ENCODE peak calls at places on chromosomes 11 and 22, in ten cellular contexts. One of them, this sample, is unnamed.

GRCh38 chr11:23554002-23554401 is 693.7 kb upstream of the CCDC179 start:
- DNase-seq in dorsolateral prefrontal cortex: no peak
- DNase-seq in testis: no peak
- DNase-seq in A673: no peak
- DNase-seq in lower leg skin: no peak
- DNase-seq in brain microvascular endothelial cell: no peak
- DNase-seq in choroid plexus epithelial cell: peak; percentile 6
- DNase-seq in AG04449: no peak
- DNase-seq in mesendoderm: no peak
- DNase-seq in mammary epithelial cell: peak; percentile 2
- DNase-seq in this sample: peak; percentile 27

GRCh38 chr22:40026641-40027040 is 31.9 kb downstream of the FAM83F start:
- DNase-seq in dorsolateral prefrontal cortex: peak; percentile 14
- DNase-seq in testis: no peak
- DNase-seq in A673: no peak
- DNase-seq in lower leg skin: no peak
- DNase-seq in brain microvascular endothelial cell: no peak
- DNase-seq in choroid plexus epithelial cell: no peak
- DNase-seq in AG04449: no peak
- DNase-seq in mesendoderm: no peak
- DNase-seq in mammary epithelial cell: no peak
- DNase-seq in this sample: no peak

GRCh38 chr11:132346558-132347148 is 976.2 kb downstream of the NTM start:
- DNase-seq in dorsolateral prefrontal cortex: no peak
- DNase-seq in testis: no peak
- DNase-seq in A673: no peak
- DNase-seq in lower leg skin: no peak
- DNase-seq in brain microvascular endothelial cell: no peak
- DNase-seq in choroid plexus epithelial cell: no peak
- DNase-seq in AG04449: no peak
- DNase-seq in mesendoderm: no peak
- DNase-seq in mammary epithelial cell: no peak
- DNase-seq in this sample: no peak

GRCh38 chr11:32148824-32149223 is 58.0 kb downstream of the RCN1 start:
- DNase-seq in dorsolateral prefrontal cortex: no peak
- DNase-seq in testis: no peak
- DNase-seq in A673: no peak
- DNase-seq in lower leg skin: no peak
- DNase-seq in brain microvascular endothelial cell: no peak
- DNase-seq in choroid plexus epithelial cell: peak; percentile 21
- DNase-seq in AG04449: no peak
- DNase-seq in mesendoderm: no peak
- DNase-seq in mammary epithelial cell: no peak
- DNase-seq in this sample: no peak

GRCh38 chr22:44571566-44572413 is 73.8 kb upstream of the RTL6 start:
- DNase-seq in dorsolateral prefrontal cortex: peak; percentile 39
- DNase-seq in testis: no peak
- DNase-seq in A673: no peak
- DNase-seq in lower leg skin: peak; percentile 62
- DNase-seq in brain microvascular endothelial cell: no peak
- DNase-seq in choroid plexus epithelial cell: no peak
- DNase-seq in AG04449: no peak
- DNase-seq in mesendoderm: no peak
- DNase-seq in mammary epithelial cell: no peak
- DNase-seq in this sample: no peak

GRCh38 chr22:46084943-46085830 is 65.1 kb upstream of the PPARA start:
- DNase-seq in dorsolateral prefrontal cortex: peak; percentile 79
- DNase-seq in testis: peak; percentile 91
- DNase-seq in A673: peak; percentile 50
- DNase-seq in lower leg skin: peak; percentile 97
- DNase-seq in brain microvascular endothelial cell: no peak
- DNase-seq in choroid plexus epithelial cell: no peak
- DNase-seq in AG04449: no peak
- DNase-seq in mesendoderm: no peak
- DNase-seq in mammary epithelial cell: peak; percentile 89
- DNase-seq in this sample: peak; percentile 72

GRCh38 chr11:44316388-44317240 is 6.7 kb upstream of the ALX4 start:
- DNase-seq in dorsolateral prefrontal cortex: no peak
- DNase-seq in testis: no peak
- DNase-seq in A673: peak; percentile 81
- DNase-seq in lower leg skin: no peak
- DNase-seq in brain microvascular endothelial cell: no peak
- DNase-seq in choroid plexus epithelial cell: no peak
- DNase-seq in AG04449: no peak
- DNase-seq in mesendoderm: no peak
- DNase-seq in mammary epithelial cell: no peak
- DNase-seq in this sample: no peak

GRCh38 chr11:124898711-124899110 is 1.0 kb upstream of the ROBO4 start:
- DNase-seq in dorsolateral prefrontal cortex: no peak
- DNase-seq in testis: peak; percentile 65
- DNase-seq in A673: no peak
- DNase-seq in lower leg skin: peak; percentile 84
- DNase-seq in brain microvascular endothelial cell: no peak
- DNase-seq in choroid plexus epithelial cell: no peak
- DNase-seq in AG04449: no peak
- DNase-seq in mesendoderm: peak; percentile 51
- DNase-seq in mammary epithelial cell: no peak
- DNase-seq in this sample: no peak

GRCh38 chr11:122711831-122712378 is 56.4 kb downstream of the UBASH3B start:
- DNase-seq in dorsolateral prefrontal cortex: no peak
- DNase-seq in testis: no peak
- DNase-seq in A673: peak; percentile 88
- DNase-seq in lower leg skin: no peak
- DNase-seq in brain microvascular endothelial cell: no peak
- DNase-seq in choroid plexus epithelial cell: peak; percentile 56
- DNase-seq in AG04449: no peak
- DNase-seq in mesendoderm: peak; percentile 38
- DNase-seq in mammary epithelial cell: peak; percentile 53
- DNase-seq in this sample: no peak

GRCh38 chr11:34012734-34013133 is 38.8 kb upstream of the CAPRIN1 start:
- DNase-seq in dorsolateral prefrontal cortex: no peak
- DNase-seq in testis: no peak
- DNase-seq in A673: no peak
- DNase-seq in lower leg skin: no peak
- DNase-seq in brain microvascular endothelial cell: no peak
- DNase-seq in choroid plexus epithelial cell: no peak
- DNase-seq in AG04449: no peak
- DNase-seq in mesendoderm: no peak
- DNase-seq in mammary epithelial cell: no peak
- DNase-seq in this sample: no peak

GRCh38 chr11:95082576-95083001 is 7.1 kb upstream of the ENDOD1 start:
- DNase-seq in dorsolateral prefrontal cortex: no peak
- DNase-seq in testis: no peak
- DNase-seq in A673: no peak
- DNase-seq in lower leg skin: no peak
- DNase-seq in brain microvascular endothelial cell: no peak
- DNase-seq in choroid plexus epithelial cell: no peak
- DNase-seq in AG04449: no peak
- DNase-seq in mesendoderm: no peak
- DNase-seq in mammary epithelial cell: no peak
- DNase-seq in this sample: no peak

DNA sequence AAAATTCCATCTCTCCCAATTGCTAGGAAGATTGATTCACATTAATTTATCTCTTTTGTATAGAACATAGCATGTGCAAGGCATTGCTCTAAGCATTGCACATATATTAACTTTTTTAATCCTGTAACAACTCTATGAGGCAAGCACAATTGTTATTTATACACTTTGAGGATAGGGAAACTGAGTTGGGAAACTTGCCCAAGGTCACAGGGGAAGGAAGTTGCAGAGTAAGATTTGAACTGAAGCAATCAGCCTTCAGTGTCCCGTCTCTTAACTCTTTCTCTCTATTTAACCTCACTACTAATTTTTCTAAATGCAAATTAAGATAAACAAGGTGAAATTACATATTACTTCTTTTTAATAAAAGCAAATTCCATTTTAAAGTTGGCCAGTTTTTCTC is 22.1 kb downstream of the OR56B4 start:
- DNase-seq in dorsolateral prefrontal cortex: no peak
- DNase-seq in testis: no peak
- DNase-seq in A673: no peak
- DNase-seq in lower leg skin: no peak
- DNase-seq in brain microvascular endothelial cell: no peak
- DNase-seq in choroid plexus epithelial cell: no peak
- DNase-seq in AG04449: no peak
- DNase-seq in mesendoderm: no peak
- DNase-seq in mammary epithelial cell: no peak
- DNase-seq in this sample: no peak
- H3K4me3 ChIP-seq in dorsolateral prefrontal cortex: no peak overlapping the region
- H3K4me3 ChIP-seq in testis: no peak overlapping the region
- H3K4me3 ChIP-seq in A673: no peak overlapping the region
- H3K4me3 ChIP-seq in lower leg skin: no peak overlapping the region
- H3K4me3 ChIP-seq in brain microvascular endothelial cell: no peak overlapping the region
- H3K4me3 ChIP-seq in choroid plexus epithelial cell: no peak overlapping the region
- H3K4me3 ChIP-seq in AG04449: no peak overlapping the region
- H3K4me3 ChIP-seq in mesendoderm: no peak overlapping the region
- H3K4me3 ChIP-seq in mammary epithelial cell: no peak overlapping the region
- H3K4me3 ChIP-seq in this sample: no peak overlapping the region

GRCh38 chr11:536841-537621 is at the start of gene LRRC56:
- DNase-seq in dorsolateral prefrontal cortex: peak; percentile 75
- DNase-seq in testis: peak; percentile 92
- DNase-seq in A673: peak; percentile 93
- DNase-seq in lower leg skin: peak; percentile 95
- DNase-seq in brain microvascular endothelial cell: peak; percentile 79
- DNase-seq in choroid plexus epithelial cell: peak; percentile 87
- DNase-seq in AG04449: no peak
- DNase-seq in mesendoderm: peak; percentile 92
- DNase-seq in mammary epithelial cell: peak; percentile 58
- DNase-seq in this sample: peak; percentile 81
- H3K4me3 ChIP-seq in dorsolateral prefrontal cortex: peak within 1 kb of the TSS; percentile 83
- H3K4me3 ChIP-seq in testis: peak within 1 kb of the TSS; percentile 60
- H3K4me3 ChIP-seq in A673: peak within 1 kb of the TSS; percentile 71
- H3K4me3 ChIP-seq in lower leg skin: no peak within 1 kb of the TSS
- H3K4me3 ChIP-seq in brain microvascular endothelial cell: peak within 1 kb of the TSS; percentile 40
- H3K4me3 ChIP-seq in choroid plexus epithelial cell: peak within 1 kb of the TSS; percentile 49
- H3K4me3 ChIP-seq in AG04449: peak within 1 kb of the TSS; percentile 64
- H3K4me3 ChIP-seq in mesendoderm: no peak within 1 kb of the TSS
- H3K4me3 ChIP-seq in mammary epithelial cell: peak within 1 kb of the TSS; percentile 44
- H3K4me3 ChIP-seq in this sample: peak within 1 kb of the TSS; percentile 34

GRCh38 chr11:83162377-83162776 is 5.4 kb downstream of the PCF11 start:
- DNase-seq in dorsolateral prefrontal cortex: no peak
- DNase-seq in testis: no peak
- DNase-seq in A673: no peak
- DNase-seq in lower leg skin: no peak
- DNase-seq in brain microvascular endothelial cell: no peak
- DNase-seq in choroid plexus epithelial cell: peak; percentile 50
- DNase-seq in AG04449: no peak
- DNase-seq in mesendoderm: no peak
- DNase-seq in mammary epithelial cell: no peak
- DNase-seq in this sample: no peak
- H3K4me3 ChIP-seq in dorsolateral prefrontal cortex: peak overlapping the region; percentile 0
- H3K4me3 ChIP-seq in testis: no peak overlapping the region
- H3K4me3 ChIP-seq in A673: no peak overlapping the region
- H3K4me3 ChIP-seq in lower leg skin: no peak overlapping the region
- H3K4me3 ChIP-seq in brain microvascular endothelial cell: no peak overlapping the region
- H3K4me3 ChIP-seq in choroid plexus epithelial cell: no peak overlapping the region
- H3K4me3 ChIP-seq in AG04449: no peak overlapping the region
- H3K4me3 ChIP-seq in mesendoderm: no peak overlapping the region
- H3K4me3 ChIP-seq in mammary epithelial cell: no peak overlapping the region
- H3K4me3 ChIP-seq in this sample: no peak overlapping the region

DNA sequence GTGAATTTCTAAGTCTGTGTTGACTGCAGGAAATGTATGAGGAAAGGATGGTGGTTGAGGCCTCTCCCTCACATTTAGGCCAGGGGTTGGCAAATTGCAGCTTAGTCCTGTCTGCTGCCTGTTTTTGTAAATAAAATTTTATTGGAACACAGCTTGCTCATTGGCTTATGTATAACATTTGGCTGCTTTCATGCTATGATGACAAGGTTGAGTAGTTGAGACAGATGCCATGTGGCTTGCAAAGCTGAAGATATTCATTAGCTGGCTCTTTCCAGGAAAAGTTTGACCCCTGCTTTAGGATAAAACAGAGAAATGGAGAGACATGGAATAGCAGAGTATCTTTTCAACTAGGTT is 46.2 kb downstream of the BCR start:
- DNase-seq in dorsolateral prefrontal cortex: no peak
- DNase-seq in testis: no peak
- DNase-seq in A673: no peak
- DNase-seq in lower leg skin: no peak
- DNase-seq in brain microvascular endothelial cell: no peak
- DNase-seq in choroid plexus epithelial cell: peak; percentile 28
- DNase-seq in AG04449: no peak
- DNase-seq in mesendoderm: no peak
- DNase-seq in mammary epithelial cell: no peak
- DNase-seq in this sample: no peak
- H3K4me3 ChIP-seq in dorsolateral prefrontal cortex: no peak overlapping the region
- H3K4me3 ChIP-seq in testis: no peak overlapping the region
- H3K4me3 ChIP-seq in A673: no peak overlapping the region
- H3K4me3 ChIP-seq in lower leg skin: no peak overlapping the region
- H3K4me3 ChIP-seq in brain microvascular endothelial cell: no peak overlapping the region
- H3K4me3 ChIP-seq in choroid plexus epithelial cell: no peak overlapping the region
- H3K4me3 ChIP-seq in AG04449: no peak overlapping the region
- H3K4me3 ChIP-seq in mesendoderm: no peak overlapping the region
- H3K4me3 ChIP-seq in mammary epithelial cell: peak overlapping the region; percentile 34
- H3K4me3 ChIP-seq in this sample: no peak overlapping the region

GRCh38 chr11:11157201-11157600 is 195.8 kb downstream of the CSNK2A3 start:
- DNase-seq in dorsolateral prefrontal cortex: no peak
- DNase-seq in testis: peak; percentile 51
- DNase-seq in A673: peak; percentile 54
- DNase-seq in lower leg skin: no peak
- DNase-seq in brain microvascular endothelial cell: peak; percentile 29
- DNase-seq in choroid plexus epithelial cell: peak; percentile 59
- DNase-seq in AG04449: no peak
- DNase-seq in mesendoderm: peak; percentile 73
- DNase-seq in mammary epithelial cell: no peak
- DNase-seq in this sample: peak; percentile 48
- H3K4me3 ChIP-seq in dorsolateral prefrontal cortex: no peak overlapping the region
- H3K4me3 ChIP-seq in testis: no peak overlapping the region
- H3K4me3 ChIP-seq in A673: no peak overlapping the region
- H3K4me3 ChIP-seq in lower leg skin: no peak overlapping the region
- H3K4me3 ChIP-seq in brain microvascular endothelial cell: no peak overlapping the region
- H3K4me3 ChIP-seq in choroid plexus epithelial cell: no peak overlapping the region
- H3K4me3 ChIP-seq in AG04449: no peak overlapping the region
- H3K4me3 ChIP-seq in mesendoderm: no peak overlapping the region
- H3K4me3 ChIP-seq in mammary epithelial cell: no peak overlapping the region
- H3K4me3 ChIP-seq in this sample: no peak overlapping the region